ENCODE peak calls at places on chromosomes 5 and 9, in four cellular contexts. One of them, this sample, is unnamed.

GRCh38 chr5:124583469-124584350 is 162.7 kb downstream of the ZNF608 start:
- DNase-seq in IMR-90: peak; percentile 95
- DNase-seq in upper lobe of right lung: no peak
- DNase-seq in RWPE1: peak; percentile 82
- DNase-seq in this sample: no peak

GRCh38 chr9:112852741-112853505 is 37.8 kb downstream of the SLC46A2 start:
- DNase-seq in upper lobe of right lung: no peak
- DNase-seq in IMR-90: no peak
- DNase-seq in RWPE1: no peak
- DNase-seq in this sample: no peak

GRCh38 chr9:99076483-99077171 is 28.3 kb upstream of the TGFBR1 start:
- DNase-seq in RWPE1: no peak
- DNase-seq in upper lobe of right lung: no peak
- DNase-seq in IMR-90: no peak
- DNase-seq in this sample: no peak

GRCh38 chr9:88791105-88791805 is 200.0 kb upstream of the S1PR3 start:
- DNase-seq in upper lobe of right lung: no peak
- DNase-seq in RWPE1: no peak
- DNase-seq in IMR-90: peak; percentile 92
- DNase-seq in this sample: no peak

GRCh38 chr5:139634028-139634325 is 14.2 kb upstream of the CXXC5 start:
- DNase-seq in RWPE1: no peak
- DNase-seq in IMR-90: no peak
- DNase-seq in upper lobe of right lung: no peak
- DNase-seq in this sample: no peak

GRCh38 chr5:43305948-43306563 is 7.2 kb downstream of the HMGCS1 start:
- DNase-seq in RWPE1: peak; percentile 47
- DNase-seq in upper lobe of right lung: no peak
- DNase-seq in IMR-90: peak; percentile 73
- DNase-seq in this sample: no peak

GRCh38 chr5:83368317-83368716 is 103.2 kb upstream of the VCAN start:
- DNase-seq in upper lobe of right lung: no peak
- DNase-seq in IMR-90: peak; percentile 88
- DNase-seq in RWPE1: peak; percentile 59
- DNase-seq in this sample: no peak

GRCh38 chr5:151683936-151684586 is 2.7 kb downstream of the SPARC start:
- DNase-seq in IMR-90: no peak
- DNase-seq in upper lobe of right lung: no peak
- DNase-seq in RWPE1: no peak
- DNase-seq in this sample: no peak

GRCh38 chr5:4182144-4182543 is 586.5 kb downstream of the IRX1 start:
- DNase-seq in upper lobe of right lung: no peak
- DNase-seq in RWPE1: no peak
- DNase-seq in IMR-90: no peak
- DNase-seq in this sample: no peak

GRCh38 chr9:23483566-23483965 is 342.5 kb downstream of the ELAVL2 start:
- DNase-seq in RWPE1: no peak
- DNase-seq in upper lobe of right lung: no peak
- DNase-seq in IMR-90: no peak
- DNase-seq in this sample: no peak

GRCh38 chr5:142686210-142686734 is 382 bp upstream of the FGF1 start:
- DNase-seq in IMR-90: peak; percentile 40
- DNase-seq in upper lobe of right lung: no peak
- DNase-seq in RWPE1: peak; percentile 58
- DNase-seq in this sample: no peak

GRCh38 chr5:68420476-68421344 is 205.2 kb downstream of the PIK3R1 start:
- DNase-seq in IMR-90: no peak
- DNase-seq in RWPE1: no peak
- DNase-seq in upper lobe of right lung: no peak
- DNase-seq in this sample: no peak

GRCh38 chr5:160311491-160312138 is 749 bp downstream of the CCNJL start:
- DNase-seq in upper lobe of right lung: peak; percentile 82
- DNase-seq in IMR-90: no peak
- DNase-seq in RWPE1: no peak
- DNase-seq in this sample: no peak

GRCh38 chr9:87427851-87428506 is 69.7 kb upstream of the DAPK1 start:
- DNase-seq in IMR-90: no peak
- DNase-seq in RWPE1: no peak
- DNase-seq in upper lobe of right lung: no peak
- DNase-seq in this sample: no peak

GRCh38 chr5:177399903-177400868 is at the start of gene PFN3:
- DNase-seq in upper lobe of right lung: no peak
- DNase-seq in IMR-90: peak; percentile 27
- DNase-seq in RWPE1: no peak
- DNase-seq in this sample: no peak

GRCh38 chr9:134162926-134163373 is 1.4 kb downstream of the RNU6ATAC start:
- DNase-seq in upper lobe of right lung: no peak
- DNase-seq in IMR-90: no peak
- DNase-seq in RWPE1: no peak
- DNase-seq in this sample: no peak
- H3K27ac ChIP-seq in upper lobe of right lung: no peak overlapping the region
- H3K27ac ChIP-seq in IMR-90: no peak overlapping the region
- H3K27ac ChIP-seq in RWPE1: no peak overlapping the region
- H3K27ac ChIP-seq in this sample: no peak overlapping the region

DNA sequence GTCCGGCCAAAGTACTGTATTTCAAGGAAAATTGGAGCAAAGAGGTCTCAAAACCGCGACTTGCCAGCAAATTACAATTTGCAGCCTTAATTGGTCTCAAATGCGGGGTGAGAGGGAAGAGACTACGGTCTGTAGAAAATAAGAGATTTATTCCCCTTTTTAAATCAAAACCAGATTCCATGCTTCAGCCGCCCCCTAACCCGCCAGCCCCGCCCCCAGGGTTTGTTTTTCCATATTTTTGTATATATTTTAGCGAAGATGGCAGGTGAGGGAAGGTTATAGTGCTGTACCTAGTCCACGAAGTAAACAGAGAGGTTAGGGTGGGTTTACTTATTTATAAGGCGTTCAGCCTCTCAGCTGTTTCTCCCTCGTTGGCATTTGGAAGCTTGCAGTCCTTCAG is 999 bp upstream of the SMARCA2 start:
- DNase-seq in RWPE1: no peak
- DNase-seq in upper lobe of right lung: no peak
- DNase-seq in IMR-90: no peak
- DNase-seq in this sample: no peak
- H3K27ac ChIP-seq in RWPE1: peak overlapping the region; percentile 98
- H3K27ac ChIP-seq in upper lobe of right lung: peak overlapping the region; percentile 82
- H3K27ac ChIP-seq in IMR-90: peak overlapping the region; percentile 59
- H3K27ac ChIP-seq in this sample: peak overlapping the region; percentile 77

DNA sequence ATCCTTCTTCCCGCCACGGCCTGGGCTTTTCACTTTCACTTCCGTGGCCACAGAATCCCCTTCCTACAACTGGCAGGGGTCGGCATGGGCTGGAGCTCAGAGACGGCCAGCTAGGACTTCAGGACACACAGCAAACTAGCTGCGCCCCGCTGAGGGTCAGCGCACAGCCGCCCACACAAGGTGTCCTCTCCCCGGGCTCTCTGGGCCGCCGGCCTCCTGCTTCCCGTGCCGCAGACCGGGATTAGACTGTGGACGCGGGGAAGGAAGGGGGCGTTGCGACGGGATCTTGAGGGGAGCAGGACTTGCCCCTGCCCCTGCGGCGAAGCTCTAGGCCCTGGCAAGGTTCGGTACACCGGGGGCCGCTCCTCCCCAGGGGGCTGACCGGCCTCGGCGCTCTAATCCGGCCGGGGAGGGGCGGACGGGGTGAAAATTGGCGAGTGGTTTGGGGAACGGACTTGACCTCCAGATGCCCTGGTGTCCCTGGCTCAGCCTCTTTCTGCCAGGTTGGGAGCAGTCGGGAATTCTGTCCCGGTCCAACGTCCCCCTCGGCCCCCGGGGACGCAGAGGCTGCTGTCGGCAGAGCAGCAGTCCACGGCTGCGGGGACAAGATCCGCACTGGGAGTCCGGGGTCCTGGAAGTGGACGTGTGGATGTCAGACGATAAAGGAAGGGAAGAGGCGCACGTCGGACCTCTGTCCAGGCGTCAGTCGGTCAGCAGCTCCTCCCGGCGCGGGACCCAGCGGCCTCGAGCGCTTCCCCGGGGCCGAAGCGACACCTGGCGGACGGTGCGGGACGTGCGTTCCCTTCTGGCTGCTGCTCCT is 1.8 kb upstream of the CNTFR start:
- DNase-seq in RWPE1: peak; percentile 88
- DNase-seq in upper lobe of right lung: peak; percentile 92
- DNase-seq in IMR-90: peak; percentile 60
- DNase-seq in this sample: no peak
- H3K27ac ChIP-seq in RWPE1: no peak overlapping the region
- H3K27ac ChIP-seq in upper lobe of right lung: no peak overlapping the region
- H3K27ac ChIP-seq in IMR-90: no peak overlapping the region
- H3K27ac ChIP-seq in this sample: no peak overlapping the region

DNA sequence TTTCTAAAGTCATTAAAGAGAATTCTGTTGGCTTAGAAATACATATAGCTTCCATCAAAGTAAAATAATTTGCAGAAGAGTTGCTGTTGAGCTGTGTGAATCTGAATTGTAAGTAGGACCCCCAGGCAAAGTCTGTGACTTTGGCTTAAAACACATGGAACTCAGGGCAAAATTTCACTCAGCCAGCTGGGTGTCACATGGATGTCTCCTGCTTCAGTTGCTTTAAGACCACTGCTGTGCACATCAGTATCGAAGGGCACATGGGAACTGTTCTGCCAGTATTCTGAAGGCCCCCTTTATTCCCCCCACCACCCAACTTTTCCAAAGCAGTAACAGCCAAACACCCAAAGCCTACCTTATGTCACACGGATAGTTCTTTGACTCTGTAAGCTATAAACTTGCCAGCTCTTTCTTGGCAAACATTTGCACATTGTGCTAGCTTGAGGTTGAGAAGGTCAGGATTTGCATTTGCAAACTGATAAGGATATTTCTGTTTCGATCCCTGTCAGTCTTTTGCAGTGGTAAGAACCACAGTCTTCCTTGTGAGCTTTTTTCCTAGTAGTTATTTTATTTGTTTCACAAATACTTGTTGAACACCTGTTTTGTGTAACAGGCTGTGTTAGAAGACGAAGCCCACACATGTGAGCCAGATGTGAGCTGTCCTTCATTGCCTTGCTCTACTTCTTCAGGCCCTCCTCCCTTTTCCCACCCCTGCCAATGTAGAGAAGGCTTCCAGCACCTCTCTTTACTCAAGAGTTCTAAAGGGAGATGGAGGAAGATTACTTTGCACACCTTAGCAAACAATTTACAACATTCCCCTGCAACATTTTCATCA is 326.8 kb upstream of the KLF4 start:
- DNase-seq in RWPE1: no peak
- DNase-seq in upper lobe of right lung: no peak
- DNase-seq in IMR-90: no peak
- DNase-seq in this sample: no peak
- H3K27ac ChIP-seq in RWPE1: no peak overlapping the region
- H3K27ac ChIP-seq in upper lobe of right lung: no peak overlapping the region
- H3K27ac ChIP-seq in IMR-90: no peak overlapping the region
- H3K27ac ChIP-seq in this sample: no peak overlapping the region

DNA sequence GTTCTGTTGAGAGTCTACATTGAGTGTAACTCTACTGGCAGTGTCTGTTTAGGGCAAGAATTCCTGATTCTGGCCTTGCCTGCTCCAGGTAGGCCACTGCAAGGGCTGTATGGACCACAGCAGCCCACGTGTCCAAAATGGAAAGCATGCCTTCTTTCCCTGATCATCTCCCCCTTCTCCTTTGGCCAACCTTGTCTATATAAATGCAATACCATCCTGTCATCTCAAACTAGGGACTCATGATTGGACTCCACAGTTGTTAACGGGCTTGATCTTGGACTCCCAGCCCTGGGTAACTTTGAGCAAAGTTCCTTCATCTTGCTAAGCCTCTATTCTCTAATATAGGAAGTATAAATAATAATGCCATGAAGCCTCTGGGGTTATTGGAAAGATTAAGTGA is 533.6 kb downstream of the BNC2 start:
- DNase-seq in upper lobe of right lung: no peak
- DNase-seq in RWPE1: no peak
- DNase-seq in IMR-90: no peak
- DNase-seq in this sample: no peak
- H3K27ac ChIP-seq in upper lobe of right lung: no peak overlapping the region
- H3K27ac ChIP-seq in RWPE1: no peak overlapping the region
- H3K27ac ChIP-seq in IMR-90: peak overlapping the region; percentile 79
- H3K27ac ChIP-seq in this sample: no peak overlapping the region

DNA sequence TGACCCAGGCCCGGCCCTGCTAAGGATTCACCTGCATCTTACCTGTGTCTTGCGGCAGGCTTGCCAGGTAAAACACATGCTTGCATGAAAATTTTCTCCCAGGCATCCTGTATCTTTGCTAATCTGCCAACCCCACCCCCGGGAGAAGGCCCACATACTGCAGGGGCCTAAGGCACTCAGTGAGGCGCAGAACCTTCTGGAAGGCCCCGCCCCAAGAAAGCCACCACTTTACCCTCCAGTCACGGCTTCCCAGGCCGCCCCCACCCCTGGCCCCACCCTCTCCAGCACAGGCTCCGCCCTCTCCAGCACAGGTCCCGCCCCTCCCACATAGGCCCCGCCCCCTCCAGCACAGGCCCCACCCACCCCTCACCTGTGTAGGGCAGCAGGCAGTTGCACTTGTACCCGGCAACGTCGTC is 29.8 kb upstream of the SEC16A start:
- DNase-seq in IMR-90: no peak
- DNase-seq in RWPE1: peak; percentile 92
- DNase-seq in upper lobe of right lung: no peak
- DNase-seq in this sample: no peak
- H3K27ac ChIP-seq in IMR-90: no peak overlapping the region
- H3K27ac ChIP-seq in RWPE1: peak overlapping the region; percentile 40
- H3K27ac ChIP-seq in upper lobe of right lung: peak overlapping the region; percentile 81
- H3K27ac ChIP-seq in this sample: no peak overlapping the region

GRCh38 chr5:149423287-149424268 is 44.5 kb upstream of the IL17B start:
- DNase-seq in IMR-90: peak; percentile 85
- DNase-seq in upper lobe of right lung: no peak
- DNase-seq in RWPE1: no peak
- DNase-seq in this sample: no peak

GRCh38 chr5:149420509-149421371 is 41.6 kb upstream of the IL17B start:
- DNase-seq in upper lobe of right lung: no peak
- DNase-seq in RWPE1: no peak
- DNase-seq in IMR-90: peak; percentile 94
- DNase-seq in this sample: no peak

GRCh38 chr5:149421372-149421685 is 42.2 kb upstream of the IL17B start:
- DNase-seq in IMR-90: no peak
- DNase-seq in RWPE1: no peak
- DNase-seq in upper lobe of right lung: no peak
- DNase-seq in this sample: no peak

GRCh38 chr5:149422429-149423286 is 43.6 kb upstream of the IL17B start:
- DNase-seq in upper lobe of right lung: no peak
- DNase-seq in IMR-90: peak; percentile 95
- DNase-seq in RWPE1: no peak
- DNase-seq in this sample: no peak

GRCh38 chr5:149421834-149422233 is 42.7 kb upstream of the IL17B start:
- DNase-seq in IMR-90: peak; percentile 70
- DNase-seq in upper lobe of right lung: no peak
- DNase-seq in RWPE1: no peak
- DNase-seq in this sample: no peak
- H3K27ac ChIP-seq in IMR-90: peak overlapping the region; percentile 99
- H3K27ac ChIP-seq in upper lobe of right lung: peak overlapping the region; percentile 83
- H3K27ac ChIP-seq in RWPE1: no peak overlapping the region
- H3K27ac ChIP-seq in this sample: peak overlapping the region; percentile 97

This sample was measured in thoracic aorta.